ENCODE peak calls at places on chromosomes 4 and X, in seven cellular contexts. D is uterus, B is thyroid gland, A is HCT116, Y is cardiac muscle cell, P is dorsolateral prefrontal cortex, S is fibroblast of lung. R is an unnamed sample.
A peak's percentile ranks its signal among the peaks of the same experiment; 100 is the strongest.

GRCh38 chrX:44155126-44155525 is 181.9 kb upstream of the NDP start:
- DNase-seq in D (no peak), B (no peak), A (no peak), Y (no peak), P (no peak), S (no peak), R (no peak)

GRCh38 chr4:152850377-152850776 is 70.6 kb downstream of the ARFIP1 start:
- DNase-seq in D (no peak), B (peak; percentile 62), A (no peak), Y (peak; percentile 27), P (no peak), S (peak; percentile 53), R (no peak)

GRCh38 chr4:11471613-11472012 is 42.9 kb upstream of the HS3ST1 start:
- DNase-seq in D (no peak), B (no peak), A (no peak), Y (peak; percentile 27), P (no peak), S (no peak), R (no peak)

GRCh38 chr4:16909245-16909644 is 10.8 kb upstream of the LDB2 start:
- DNase-seq in D (no peak), B (no peak), A (no peak), Y (no peak), P (no peak), S (no peak), R (no peak)

GRCh38 chrX:55908685-55909212 is 191.2 kb downstream of the RRAGB start:
- DNase-seq in D (no peak), B (peak; percentile 5), A (no peak), Y (peak; percentile 5), P (no peak), S (peak; percentile 1), R (no peak)

GRCh38 chrX:2572740-2573139 is 72.0 kb upstream of the DHRSX start:
- DNase-seq in D (no peak), B (no peak), A (peak; percentile 52), Y (no peak), P (no peak), S (peak; percentile 16), R (no peak)

GRCh38 chrX:13369541-13370140 is 49.8 kb upstream of the ATXN3L start:
- DNase-seq in D (no peak), B (no peak), A (no peak), Y (no peak), P (no peak), S (no peak), R (no peak)

GRCh38 chrX:83934220-83934619 is 73.3 kb downstream of the CYLC1 start:
- DNase-seq in D (no peak), B (no peak), A (no peak), Y (no peak), P (no peak), S (no peak), R (no peak)

GRCh38 chrX:46165411-46165810 is 379.8 kb downstream of the ZNF674 start:
- DNase-seq in D (no peak), B (no peak), A (no peak), Y (peak; percentile 7), P (no peak), S (peak; percentile 90), R (no peak)

GRCh38 chr4:153643406-153644016 is 40.6 kb upstream of the TLR2 start:
- DNase-seq in D (no peak), B (no peak), A (peak; percentile 46), Y (peak; percentile 51), P (no peak), S (peak; percentile 48), R (no peak)

GRCh38 chr4:118942465-118942864 is 53.8 kb downstream of the SYNPO2 start:
- DNase-seq in D (no peak), B (no peak), A (no peak), Y (peak; percentile 30), P (no peak), S (no peak), R (no peak)

GRCh38 chrX:39688219-39688575 is 409.6 kb downstream of the BCOR start:
- DNase-seq in D (no peak), B (no peak), A (no peak), Y (no peak), P (no peak), S (no peak), R (no peak)

GRCh38 chrX:64338296-64338695 is 57.0 kb downstream of the MTMR8 start:
- DNase-seq in D (no peak), B (no peak), A (no peak), Y (no peak), P (no peak), S (no peak), R (no peak)

GRCh38 chr4:165493359-165493758 is 114.6 kb downstream of the CPE start:
- DNase-seq in D (peak; percentile 43), B (peak; percentile 16), A (peak; percentile 37), Y (peak; percentile 88), P (peak; percentile 42), S (peak; percentile 52), R (no peak)

GRCh38 chrX:68932611-68933010 is 103.8 kb downstream of the EFNB1 start:
- DNase-seq in D (no peak), B (no peak), A (no peak), Y (peak; percentile 43), P (no peak), S (no peak), R (no peak)

GRCh38 chr4:25367004-25367621 is 9.9 kb upstream of the ANAPC4 start:
- DNase-seq in D (no peak), B (no peak), A (no peak), Y (peak; percentile 70), P (no peak), S (peak; percentile 37), R (no peak)
- TF ChIP-seq CTCF in D (peak; percentile 43), B (no peak), A (peak; percentile 72), Y (peak; percentile 57), P (peak; percentile 83), S (peak; percentile 54), R (peak; percentile 47)

GRCh38 chr4:31516520-31516919 is 796.4 kb downstream of the PCDH7 start:
- DNase-seq in D (no peak), B (no peak), A (no peak), Y (no peak), P (no peak), S (no peak), R (no peak)

DNA sequence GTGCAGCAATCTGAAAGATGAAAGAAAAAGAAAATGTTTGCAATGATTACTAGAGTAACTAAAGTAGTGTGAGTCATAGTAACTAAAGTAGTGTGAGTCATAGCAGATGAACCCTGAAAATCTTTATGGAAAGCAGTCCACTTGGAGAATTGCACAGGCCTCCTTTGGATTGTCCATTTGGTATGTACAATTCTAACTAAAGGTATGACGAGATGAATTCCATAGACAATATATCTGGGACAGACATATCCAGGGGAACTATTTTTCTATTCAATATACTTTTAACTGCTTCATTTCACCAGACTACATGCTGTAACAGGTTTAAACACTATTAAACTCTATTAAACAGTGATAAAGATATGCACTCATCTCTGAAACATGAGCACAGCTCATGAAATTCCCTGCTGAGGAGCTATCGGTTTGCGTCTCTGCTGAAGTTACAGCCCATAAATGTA is 798.7 kb downstream of the PCDH7 start:
- DNase-seq in D (no peak), B (no peak), A (peak; percentile 48), Y (no peak), P (no peak), S (peak; percentile 69), R (no peak)
- H3K27ac ChIP-seq in D (no peak overlapping the region), B (no peak overlapping the region), A (peak overlapping the region; percentile 74), Y (no peak overlapping the region), P (no peak overlapping the region), S (no peak overlapping the region), R (no peak overlapping the region)

GRCh38 chrX:19225906-19226305 is 103.6 kb upstream of the ADGRG2 start:
- DNase-seq in D (no peak), B (peak; percentile 1), A (no peak), Y (peak; percentile 3), P (no peak), S (peak; percentile 6), R (no peak)
- TF ChIP-seq CTCF in D (no peak), B (no peak), A (no peak), Y (no peak), P (peak; percentile 6), S (peak; percentile 11), R (no peak)

DNA sequence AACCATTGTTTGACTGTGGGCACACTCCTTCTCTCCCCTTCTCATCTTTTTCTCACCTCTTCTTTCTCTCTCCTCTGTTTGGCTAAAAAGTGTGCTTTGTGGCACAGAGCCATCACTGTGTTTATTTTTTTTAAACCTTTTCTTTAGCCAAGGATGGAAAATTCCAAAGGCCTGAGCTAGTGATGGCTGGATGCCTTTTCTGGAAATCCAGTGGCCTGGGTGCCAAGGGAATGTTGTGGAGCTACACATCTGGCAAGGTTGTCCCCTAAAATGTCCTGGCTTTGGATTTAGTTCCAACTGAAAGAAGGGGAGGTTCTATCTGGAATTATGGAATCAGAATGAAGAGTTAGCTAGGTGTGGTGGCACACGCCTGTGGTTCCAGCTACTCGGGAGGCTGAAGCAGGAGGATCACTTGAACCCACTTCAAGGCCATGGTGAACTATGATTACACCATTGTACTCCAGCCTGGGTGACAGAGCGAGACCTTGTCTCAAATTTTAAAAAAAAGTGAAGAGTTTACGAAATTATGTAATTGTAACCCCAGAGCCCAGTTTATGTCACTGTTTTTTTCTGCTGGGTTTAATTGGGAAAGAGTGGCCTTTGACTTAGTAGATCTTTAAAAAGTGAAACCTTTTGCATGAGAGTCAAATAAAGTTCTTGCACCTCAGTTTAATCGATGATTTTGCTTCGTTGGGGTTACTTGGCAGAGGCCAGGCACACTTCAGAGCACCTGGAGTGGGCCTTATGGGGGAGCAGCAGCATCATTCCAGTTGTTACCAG is 17.7 kb downstream of the DOCK11 start:
- DNase-seq in D (no peak), B (no peak), A (no peak), Y (peak; percentile 47), P (no peak), S (peak; percentile 36), R (no peak)
- H3K27ac ChIP-seq in D (no peak overlapping the region), B (peak overlapping the region; percentile 36), A (no peak overlapping the region), Y (no peak overlapping the region), P (no peak overlapping the region), S (no peak overlapping the region), R (peak overlapping the region; percentile 65)